ENCODE peak calls at places on chromosomes 13 and 19, in five cellular contexts. P, C, O, H and L are unnamed samples.

GRCh38 chr13:99028890-99029289 is 51.0 kb upstream of the DOCK9 start:
- DNase-seq in P (no peak), C (no peak), O (no peak), H (no peak), L (no peak)

GRCh38 chr13:102405499-102406079 is 3.7 kb upstream of the FGF14 start:
- DNase-seq in P (no peak), H (no peak), O (no peak), C (no peak), L (no peak)

GRCh38 chr19:58356236-58356970 is 3.1 kb upstream of the A1BG start:
- DNase-seq in O (no peak), C (no peak), H (no peak), P (peak), L (no peak)

GRCh38 chr13:48160879-48161278 is 66.0 kb upstream of the MED4 start:
- DNase-seq in O (no peak), P (no peak), C (no peak), H (no peak), L (no peak)

GRCh38 chr19:14695471-14695870 is 5.6 kb downstream of the ZNF333 start:
- DNase-seq in H (no peak), C (no peak), P (no peak), O (no peak), L (no peak)

GRCh38 chr19:49809155-49809986 is 3.7 kb downstream of the FUZ start:
- DNase-seq in O (no peak), H (no peak), C (peak), P (peak), L (no peak)

GRCh38 chr13:64928704-64929499 is 2301.2 kb downstream of the PCDH9 start:
- DNase-seq in O (no peak), P (no peak), C (no peak), H (no peak), L (peak)

GRCh38 chr19:3708207-3708931 is at the start of gene TJP3:
- DNase-seq in O (no peak), P (peak), C (no peak), H (no peak), L (no peak)

GRCh38 chr19:56191711-56192110 is 5.9 kb downstream of the ZSCAN5B start:
- DNase-seq in C (no peak), O (no peak), P (no peak), H (no peak), L (no peak)

GRCh38 chr13:74299688-74300087 is 165.5 kb upstream of the KLF12 start:
- DNase-seq in H (no peak), O (no peak), C (no peak), P (no peak), L (no peak)

GRCh38 chr19:44131955-44132354 is 9.4 kb upstream of the ZNF234 start:
- DNase-seq in P (no peak), O (no peak), C (no peak), H (no peak), L (no peak)

GRCh38 chr19:18532208-18532890 is 10.5 kb upstream of the ELL start:
- DNase-seq in C (no peak), P (no peak), O (no peak), H (no peak), L (no peak)

GRCh38 chr19:42392165-42392564 is 2.1 kb upstream of the CNFN start:
- DNase-seq in H (no peak), C (no peak), P (no peak), O (no peak), L (no peak)

GRCh38 chr19:1254530-1255185 is 6.3 kb downstream of the MIDN start:
- DNase-seq in P (no peak), O (no peak), H (no peak), C (no peak), L (no peak)

DNA sequence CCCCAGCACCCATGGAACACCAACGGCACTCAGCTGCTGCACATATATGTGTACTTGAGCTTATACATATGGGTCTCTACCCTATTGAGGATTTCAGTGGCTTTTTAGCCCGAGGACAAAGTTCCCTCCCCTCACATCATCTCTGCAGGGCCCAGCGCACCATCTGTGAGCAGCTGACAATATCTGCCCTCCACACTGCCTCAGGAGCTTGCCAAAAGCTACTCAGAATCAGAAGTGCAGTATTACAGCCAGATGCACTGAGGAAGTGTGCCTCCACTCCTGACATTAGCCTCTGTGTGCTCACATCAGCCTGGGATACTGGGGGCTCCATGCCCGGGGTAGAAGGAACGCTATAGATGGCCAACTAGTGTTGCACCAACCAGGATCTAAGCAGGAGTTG is 903.9 kb downstream of the UQCRFS1 start:
- DNase-seq in H (no peak), P (no peak), C (no peak), O (no peak), L (no peak)
- TF ChIP-seq CTCF in H (no peak), P (no peak), C (no peak), O (no peak), L (no peak)

DNA sequence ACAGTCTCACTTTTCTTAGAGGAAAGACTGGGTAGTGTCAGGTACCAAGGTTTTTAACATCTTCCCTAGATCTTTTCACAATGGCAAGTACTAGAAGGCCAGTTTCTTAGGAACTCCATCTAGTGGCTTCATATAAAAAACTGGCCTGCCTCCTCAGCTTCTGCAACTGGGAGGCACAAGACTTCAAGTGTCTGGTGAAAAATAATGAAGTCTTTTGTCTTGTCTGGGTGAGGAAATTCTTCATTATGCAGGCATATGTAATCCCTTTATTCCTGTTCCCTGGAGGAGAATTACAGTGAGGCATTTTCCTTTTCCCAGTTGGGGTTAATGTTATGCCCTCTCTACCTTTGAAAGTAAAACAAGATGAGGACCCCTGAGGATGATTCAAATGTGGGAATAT is 300.5 kb downstream of the NALCN start:
- DNase-seq in P (no peak), C (no peak), H (no peak), O (no peak), L (no peak)
- TF ChIP-seq CTCF in P (no peak), C (no peak), H (peak), O (no peak), L (no peak)

GRCh38 chr19:51016798-51017683 is 2.5 kb downstream of the KLK10 start:
- DNase-seq in C (no peak), O (no peak), P (no peak), H (no peak), L (no peak)
- TF ChIP-seq CTCF in C (peak), O (no peak), P (peak), H (peak), L (peak)

GRCh38 chr19:5654931-5655330 is 25.4 kb downstream of the MICOS13 start:
- DNase-seq in O (no peak), H (no peak), P (no peak), C (no peak), L (no peak)

GRCh38 chr19:5648464-5648863 is 25.6 kb downstream of the SAFB start:
- DNase-seq in P (no peak), H (no peak), C (no peak), O (no peak), L (no peak)

GRCh38 chr19:5652261-5652660 is 28.1 kb downstream of the MICOS13 start:
- DNase-seq in H (no peak), C (no peak), O (no peak), P (no peak), L (no peak)

GRCh38 chr19:5655412-5655811 is 24.9 kb downstream of the MICOS13 start:
- DNase-seq in O (no peak), H (no peak), C (no peak), P (no peak), L (no peak)

DNA sequence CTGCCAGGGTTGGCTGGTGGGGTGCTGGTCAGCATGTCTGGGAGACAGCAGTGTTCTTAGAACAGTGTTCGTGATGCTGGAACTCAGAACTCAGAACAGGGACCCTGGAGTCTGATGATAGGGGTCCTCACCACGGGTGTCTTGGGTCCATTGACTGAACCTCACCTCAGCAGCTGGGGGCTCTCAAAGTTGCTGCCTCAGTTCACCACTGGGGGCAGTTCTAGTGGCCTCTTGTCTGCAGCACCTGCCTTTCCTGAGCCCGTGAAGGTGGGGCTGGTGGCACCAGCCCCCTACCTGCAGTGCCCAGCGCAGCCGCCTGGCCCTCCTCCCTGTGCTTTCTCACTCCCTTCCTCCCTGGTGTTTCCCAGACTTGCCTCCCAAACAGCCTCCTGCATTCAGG is 28.5 kb downstream of the SAFB start:
- DNase-seq in O (no peak), P (no peak), H (no peak), C (no peak), L (no peak)
- TF ChIP-seq CTCF in O (no peak), P (no peak), H (no peak), C (no peak), L (no peak)

GRCh38 chr19:40603719-40604646 is 2.8 kb downstream of the LTBP4 start:
- DNase-seq in H (peak), C (peak), O (peak), P (peak), L (no peak)

GRCh38 chr19:40603071-40603718 is 2.0 kb downstream of the LTBP4 start:
- DNase-seq in P (no peak), C (no peak), O (no peak), H (no peak), L (no peak)

GRCh38 chr19:40604647-40605200 is 3.6 kb downstream of the LTBP4 start:
- DNase-seq in O (no peak), H (no peak), P (no peak), C (no peak), L (no peak)

GRCh38 chr19:40607311-40607871 is 6.2 kb downstream of the LTBP4 start:
- DNase-seq in H (no peak), O (no peak), C (no peak), P (peak), L (no peak)

GRCh38 chr19:40605201-40605971 is 4.2 kb downstream of the LTBP4 start:
- DNase-seq in C (peak), P (peak), H (no peak), O (no peak), L (no peak)
- TF ChIP-seq CTCF in C (peak), P (no peak), H (peak), O (no peak), L (peak)